ENCODE peak calls at places on chromosomes 1 and 21, in five cellular contexts. N is K562, S is GM12878, F is H1, M is SK-N-SH. T is an unnamed sample.

GRCh38 chr1:198678301-198678836 is 39.5 kb downstream of the PTPRC start:
- DNase-seq in N (no peak), M (no peak), F (no peak), S (no peak), T (no peak)

GRCh38 chr1:5976726-5977493 is 15.3 kb downstream of the NPHP4 start:
- DNase-seq in M (no peak), N (no peak), S (no peak), F (no peak), T (no peak)

GRCh38 chr1:170337413-170337994 is 191.7 kb downstream of the NTMT2 start:
- DNase-seq in N (no peak), M (no peak), F (no peak), S (no peak), T (no peak)

GRCh38 chr1:66624412-66625060 is 90.6 kb downstream of the SGIP1 start:
- DNase-seq in F (no peak), N (no peak), M (no peak), S (no peak), T (no peak)

GRCh38 chr1:232628335-232629214 is 1.4 kb downstream of the SIPA1L2 start:
- DNase-seq in N (no peak), M (peak), F (no peak), S (no peak), T (peak)

GRCh38 chr1:202540448-202540847 is 169.8 kb downstream of the SYT2 start:
- DNase-seq in N (no peak), F (no peak), S (no peak), M (no peak), T (no peak)

GRCh38 chr1:20169932-20170331 is 16.0 kb upstream of the UBXN10 start:
- DNase-seq in N (no peak), S (no peak), F (no peak), M (no peak), T (no peak)

GRCh38 chr1:112744019-112744578 is 29.0 kb upstream of the PPM1J start:
- DNase-seq in S (no peak), M (no peak), N (no peak), F (peak), T (no peak)

GRCh38 chr1:81053826-81054225 is 746.9 kb upstream of the ADGRL2 start:
- DNase-seq in N (no peak), F (no peak), S (no peak), M (no peak), T (no peak)

GRCh38 chr1:212760126-212760823 is 31.3 kb downstream of the NSL1 start:
- DNase-seq in M (no peak), S (no peak), F (peak), N (peak), T (peak)

GRCh38 chr1:89822109-89822962 is 1.5 kb downstream of the LRRC8D start:
- DNase-seq in M (peak), S (no peak), F (peak), N (peak), T (peak)

GRCh38 chr21:35855463-35855862 is 204.9 kb downstream of the SETD4 start:
- DNase-seq in M (no peak), F (no peak), S (no peak), N (no peak), T (no peak)

GRCh38 chr21:37427221-37427620 is 60.6 kb downstream of the DYRK1A start:
- DNase-seq in S (no peak), M (no peak), N (no peak), F (no peak), T (no peak)

GRCh38 chr1:102183711-102184110 is 187.0 kb upstream of the OLFM3 start:
- DNase-seq in M (no peak), F (no peak), N (no peak), S (no peak), T (no peak)

GRCh38 chr1:67761730-67762129 is 71.5 kb downstream of the GNG12 start:
- DNase-seq in S (no peak), N (no peak), M (no peak), F (no peak), T (no peak)

GRCh38 chr21:35616090-35616489 is 444.2 kb downstream of the SETD4 start:
- DNase-seq in N (no peak), M (no peak), F (no peak), S (no peak), T (peak)

GRCh38 chr1:228463009-228463558 is 24.1 kb upstream of the RNF187 start:
- DNase-seq in S (no peak), M (no peak), F (no peak), N (no peak), T (no peak)

GRCh38 chr1:228463559-228464455 is 23.4 kb upstream of the RNF187 start:
- DNase-seq in N (peak), M (peak), F (peak), S (no peak), T (peak)

GRCh38 chr1:228465571-228466146 is 21.5 kb upstream of the RNF187 start:
- DNase-seq in M (no peak), F (no peak), S (no peak), N (no peak), T (no peak)

GRCh38 chr1:228465134-228465533 is 22.0 kb upstream of the RNF187 start:
- DNase-seq in M (no peak), S (no peak), N (no peak), F (no peak), T (no peak)

DNA sequence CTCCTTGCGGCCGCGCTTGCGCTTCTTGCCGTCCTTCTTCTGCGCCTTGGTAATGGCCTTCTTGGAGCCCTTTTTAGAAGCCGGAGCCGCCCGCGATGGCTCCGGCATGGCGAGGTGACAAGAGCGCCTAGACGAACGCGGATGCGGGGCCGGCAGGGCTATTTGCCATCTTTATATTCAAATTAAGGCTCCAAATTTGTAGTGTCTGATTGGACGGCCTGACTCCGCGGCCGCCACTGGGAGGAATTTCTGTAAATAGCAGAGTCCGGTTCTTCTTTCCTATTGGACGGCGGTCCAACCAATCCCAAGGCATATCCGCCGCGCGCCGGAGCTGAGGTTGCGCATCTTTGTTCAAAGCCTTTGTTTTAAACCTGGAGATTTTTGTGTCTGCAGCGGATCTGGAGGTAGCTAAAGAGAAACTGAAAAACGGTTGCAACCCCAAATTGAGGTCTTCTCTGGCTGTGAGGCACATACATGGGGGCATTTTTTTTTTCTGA is 22.6 kb upstream of the RNF187 start:
- DNase-seq in N (no peak), M (peak), F (peak), S (no peak), T (peak)
- TF ChIP-seq RFX5 in N (no peak), M (peak), F (no peak), S (peak), T (no peak)

DNA sequence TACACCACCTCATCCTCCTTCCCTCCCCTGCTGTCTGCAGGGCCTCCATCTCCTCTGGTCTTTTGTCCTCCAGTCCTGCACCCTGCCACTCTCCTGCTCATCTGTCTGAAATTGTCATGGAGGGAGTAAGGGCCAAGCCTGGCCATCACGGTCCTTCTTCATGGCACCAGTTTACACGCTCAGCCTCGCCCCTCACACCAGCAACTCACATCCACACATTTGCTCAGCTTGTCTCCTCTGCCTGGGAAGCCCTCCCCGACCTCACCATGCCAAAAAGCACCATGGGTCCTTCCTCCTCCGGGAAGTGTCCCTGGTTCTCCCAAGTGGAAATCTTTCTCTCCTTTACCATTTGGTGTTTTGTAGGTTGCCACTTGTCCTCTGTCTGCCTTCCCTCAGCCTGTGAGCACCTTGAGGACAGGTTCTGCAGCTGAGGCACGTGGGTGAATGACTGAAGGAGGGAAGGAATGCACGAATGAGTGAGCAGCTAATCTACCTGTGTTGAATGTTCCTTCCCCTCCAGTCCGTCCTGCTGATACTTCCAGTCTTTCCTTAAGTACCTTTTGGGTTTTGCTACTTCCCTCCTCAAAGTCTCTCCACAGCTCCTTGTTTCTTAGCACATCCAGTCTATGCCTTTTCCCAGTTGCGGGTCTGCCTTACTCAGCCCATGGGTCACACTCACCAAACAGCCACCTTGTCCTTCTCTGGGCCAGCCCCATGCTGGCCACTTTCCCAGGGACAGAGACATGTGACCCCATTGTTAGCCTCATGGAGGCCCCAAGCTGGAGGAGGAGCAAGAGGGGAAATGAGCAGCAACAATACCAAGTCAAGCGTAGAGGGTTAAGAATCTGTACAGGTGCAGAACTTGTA is 2.3 kb upstream of the SLC2A1 start:
- DNase-seq in M (no peak), S (no peak), N (no peak), F (no peak), T (no peak)
- TF ChIP-seq RFX5 in M (no peak), S (no peak), N (no peak), F (no peak), T (no peak)

GRCh38 chr1:193192586-193192985 is 6.2 kb upstream of the B3GALT2 start:
- DNase-seq in F (no peak), S (no peak), M (no peak), N (no peak), T (no peak)

GRCh38 chr1:193189442-193190095 is 3.2 kb upstream of the B3GALT2 start:
- DNase-seq in M (no peak), F (no peak), S (no peak), N (no peak), T (no peak)

GRCh38 chr1:193187114-193187513 is 701 bp upstream of the B3GALT2 start:
- DNase-seq in F (no peak), S (no peak), M (no peak), N (no peak), T (no peak)

GRCh38 chr1:193185861-193186714 is at the start of gene B3GALT2:
- DNase-seq in M (peak), N (no peak), S (no peak), F (no peak), T (no peak)

DNA sequence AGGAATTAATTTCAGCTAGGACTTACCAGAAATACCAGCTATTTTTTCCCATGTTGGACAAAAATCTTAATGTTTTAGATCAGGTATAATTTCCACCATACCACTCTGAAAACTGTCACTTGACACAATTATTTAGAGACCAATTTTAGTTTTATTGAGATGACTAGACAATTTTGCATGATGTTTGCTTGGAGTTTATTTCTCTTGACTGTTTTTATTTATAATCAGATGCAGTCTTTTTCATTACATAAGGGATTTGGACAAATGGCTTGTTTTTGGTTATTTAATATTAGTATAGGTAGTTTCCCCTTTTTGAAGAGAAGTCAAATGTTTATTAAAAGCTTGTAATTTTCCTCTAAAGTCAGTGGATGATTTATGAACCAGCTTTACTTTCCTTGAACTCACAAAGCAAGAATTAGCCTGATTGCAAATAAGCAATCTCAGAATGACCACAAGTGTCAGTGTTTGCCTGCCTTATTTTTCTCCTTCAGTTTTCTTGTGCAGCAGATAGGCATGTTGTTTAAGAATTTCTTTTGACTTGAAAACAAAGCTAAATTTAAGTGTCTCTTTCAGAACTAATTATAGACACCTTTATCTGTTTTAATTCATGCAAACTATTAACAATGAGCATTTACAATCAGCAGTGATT is 3.8 kb upstream of the B3GALT2 start:
- DNase-seq in M (no peak), N (no peak), S (no peak), F (no peak), T (peak)
- TF ChIP-seq RFX5 in M (no peak), N (no peak), S (no peak), F (no peak), T (no peak)

DNA sequence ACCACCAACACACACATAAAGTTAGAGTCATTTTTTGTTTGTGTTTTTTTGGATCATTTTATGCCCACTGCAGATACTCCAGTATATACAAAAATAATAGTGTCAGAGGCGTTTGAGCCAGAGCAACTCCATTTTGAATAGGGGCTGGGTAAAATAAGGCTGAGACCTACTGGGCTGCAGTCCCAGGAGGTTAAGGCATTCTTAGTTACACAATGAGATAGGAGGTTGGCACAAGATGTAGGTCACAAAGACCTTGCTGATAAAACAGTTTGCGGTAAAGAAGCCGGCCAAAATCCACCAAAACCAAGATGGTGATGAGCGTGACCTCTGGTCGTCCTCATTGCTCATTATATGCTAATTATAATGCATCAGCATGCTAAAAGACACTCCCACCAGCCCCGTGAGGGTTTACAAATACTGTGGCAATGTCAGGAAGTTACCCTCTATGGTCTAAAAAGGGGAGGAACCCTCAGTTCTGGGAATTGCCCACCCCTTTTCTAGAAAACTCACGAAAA is 40.6 kb downstream of the GJA5 start:
- DNase-seq in F (no peak), S (no peak), M (no peak), N (no peak), T (no peak)
- TF ChIP-seq RFX5 in F (no peak), S (no peak), M (no peak), N (no peak), T (no peak)

GRCh38 chr1:14487671-14488070 is 110.8 kb upstream of the KAZN start:
- DNase-seq in F (no peak), N (no peak), S (no peak), M (no peak), T (no peak)
- TF ChIP-seq RFX5 in F (no peak), N (no peak), S (no peak), M (no peak), T (no peak)

GRCh38 chr1:110872745-110873435 is at the start of gene CD53:
- DNase-seq in N (peak), F (no peak), M (no peak), S (peak), T (no peak)
- TF ChIP-seq RFX5 in N (no peak), F (no peak), M (no peak), S (no peak), T (no peak)

GRCh38 chr1:76901158-76901767 is 34.0 kb downstream of the ST6GALNAC5 start:
- DNase-seq in S (peak), N (peak), M (peak), F (peak), T (peak)
- TF ChIP-seq RFX5 in S (no peak), N (no peak), M (no peak), F (no peak), T (no peak)

DNA sequence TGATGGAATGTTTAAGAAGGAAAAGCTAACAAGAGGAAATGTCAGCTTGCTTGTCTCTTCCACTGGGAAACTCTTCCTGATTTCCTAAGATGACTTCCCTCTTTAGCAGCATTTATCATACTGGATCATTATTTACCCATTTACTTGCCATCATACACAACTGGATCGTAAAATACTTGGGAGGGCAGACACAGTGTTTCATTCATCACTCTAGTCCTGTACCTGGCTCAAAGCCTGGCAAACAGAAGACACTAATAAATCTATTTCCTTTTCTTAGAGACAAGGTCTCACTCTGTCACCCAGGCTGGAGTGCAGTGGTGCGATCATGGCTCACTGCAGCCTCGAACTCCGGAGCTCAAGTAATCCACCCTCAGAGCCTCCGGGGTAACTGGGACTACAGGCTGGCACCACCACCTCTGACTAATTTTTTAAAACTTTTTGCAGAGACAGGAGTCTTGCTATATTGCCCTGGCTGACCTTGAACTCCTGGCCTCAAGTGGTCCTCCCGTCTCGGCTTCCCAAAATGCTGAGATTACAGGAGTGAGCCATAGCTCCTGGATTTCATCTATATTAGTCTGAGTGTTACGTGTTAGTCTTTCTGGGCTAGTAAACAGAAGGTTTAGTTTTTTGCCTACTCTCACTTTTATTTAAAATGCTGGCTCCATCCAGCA is 574.6 kb downstream of the SMYD3 start:
- DNase-seq in F (no peak), S (no peak), N (no peak), M (no peak), T (no peak)
- TF ChIP-seq RFX5 in F (no peak), S (no peak), N (no peak), M (no peak), T (no peak)